ENCODE peak calls at places on chromosomes 12 and 14, in nine cellular contexts. V, M, D, L, O, Q, E, P and Z are unnamed samples.

GRCh38 chr14:35821546-35822411 is 4.4 kb upstream of the BRMS1L start:
- DNase-seq in P (no peak), E (peak; percentile 62), M (peak; percentile 73), V (no peak), D (no peak), L (peak; percentile 11), Q (peak; percentile 25), O (peak; percentile 34), Z (no peak)

GRCh38 chr14:23099212-23099861 is 4.0 kb downstream of the C14orf119 start:
- DNase-seq in O (no peak), V (no peak), E (no peak), Q (no peak), L (no peak), M (no peak), D (peak; percentile 67), P (no peak), Z (no peak)

GRCh38 chr12:87439990-87440827 is 589.0 kb downstream of the C12orf50 start:
- DNase-seq in E (peak; percentile 86), M (no peak), Q (peak; percentile 98), D (peak; percentile 46), V (no peak), L (no peak), P (no peak), O (peak; percentile 92), Z (no peak)

GRCh38 chr12:118098911-118099671 is 4.7 kb downstream of the VSIG10 start:
- DNase-seq in V (no peak), D (no peak), O (no peak), M (no peak), P (no peak), E (no peak), L (no peak), Q (no peak), Z (no peak)

GRCh38 chr12:53071591-53072551 is 7.3 kb downstream of the SPRYD3 start:
- DNase-seq in Q (no peak), L (no peak), E (peak; percentile 85), P (peak; percentile 89), M (no peak), O (no peak), D (no peak), V (peak; percentile 94), Z (no peak)

GRCh38 chr12:95721320-95721719 is 69.2 kb downstream of the NTN4 start:
- DNase-seq in E (no peak), L (no peak), D (no peak), Q (peak; percentile 71), P (no peak), V (no peak), O (no peak), M (peak; percentile 64), Z (no peak)

GRCh38 chr14:88698651-88699050 is 94.1 kb downstream of the EML5 start:
- DNase-seq in Q (peak; percentile 96), L (no peak), O (no peak), D (no peak), V (no peak), E (no peak), P (no peak), M (no peak), Z (no peak)

GRCh38 chr12:118467576-118467975 is 91.2 kb downstream of the SUDS3 start:
- DNase-seq in O (peak; percentile 76), P (no peak), L (no peak), D (no peak), V (no peak), E (no peak), Q (no peak), M (no peak), Z (no peak)

GRCh38 chr12:95634622-95635621 is 83.6 kb upstream of the USP44 start:
- DNase-seq in V (no peak), Q (peak; percentile 79), D (peak; percentile 76), P (no peak), O (peak; percentile 67), L (no peak), M (no peak), E (no peak), Z (no peak)

GRCh38 chr14:58059121-58059520 is 92.9 kb downstream of the ARMH4 start:
- DNase-seq in M (no peak), Q (no peak), E (no peak), V (no peak), L (no peak), O (no peak), P (no peak), D (no peak), Z (no peak)

GRCh38 chr12:72141381-72141780 is 130.8 kb upstream of the TRHDE start:
- DNase-seq in P (no peak), E (no peak), L (no peak), Q (peak; percentile 24), O (peak; percentile 17), M (no peak), D (no peak), V (no peak), Z (no peak)

GRCh38 chr14:69708586-69709169 is 58.3 kb upstream of the SRSF5 start:
- DNase-seq in P (no peak), E (no peak), Q (no peak), M (peak; percentile 74), O (no peak), L (peak; percentile 20), D (no peak), V (no peak), Z (no peak)

GRCh38 chr12:26271889-26272492 is 76.6 kb downstream of the SSPN start:
- DNase-seq in E (peak; percentile 95), Q (peak; percentile 99), L (no peak), V (peak; percentile 89), P (peak; percentile 92), M (no peak), D (peak; percentile 81), O (peak; percentile 97), Z (no peak)

GRCh38 chr14:92958373-92959188 is 35.6 kb downstream of the CHGA start:
- DNase-seq in V (no peak), P (no peak), D (no peak), M (no peak), O (no peak), E (no peak), L (no peak), Q (no peak), Z (no peak)

GRCh38 chr14:23478109-23478698 is 8.7 kb downstream of the NGDN start:
- DNase-seq in P (peak; percentile 68), M (peak; percentile 78), L (peak; percentile 74), V (peak; percentile 64), O (peak; percentile 65), E (peak; percentile 80), Q (peak; percentile 41), D (peak; percentile 68), Z (no peak)

GRCh38 chr14:76710093-76711010 is 50.9 kb upstream of the VASH1 start:
- DNase-seq in D (no peak), V (no peak), M (peak; percentile 71), O (peak; percentile 19), E (peak; percentile 69), Q (peak; percentile 20), L (peak; percentile 11), P (peak; percentile 54), Z (no peak)

GRCh38 chr12:3558255-3558654 is 67.3 kb downstream of the PRMT8 start:
- DNase-seq in M (no peak), L (no peak), P (no peak), O (no peak), E (no peak), D (no peak), V (no peak), Q (no peak), Z (no peak)

GRCh38 chr14:44912041-44912869 is 49.5 kb downstream of the KLHL28 start:
- DNase-seq in M (peak; percentile 32), L (peak; percentile 10), Q (no peak), D (no peak), P (peak; percentile 78), V (peak; percentile 20), O (no peak), E (peak; percentile 6), Z (no peak)

GRCh38 chr12:1809606-1810140 is 10.7 kb upstream of the LRTM2 start:
- DNase-seq in M (no peak), E (no peak), P (no peak), D (no peak), L (no peak), V (no peak), O (no peak), Q (no peak), Z (no peak)

GRCh38 chr12:132444957-132445883 is 44.7 kb upstream of the FBRSL1 start:
- DNase-seq in D (peak; percentile 43), Q (no peak), M (peak; percentile 37), O (no peak), E (no peak), L (peak; percentile 85), P (peak; percentile 45), V (no peak), Z (no peak)
- H3K4me3 ChIP-seq in D (peak overlapping the region; percentile 32), Q (peak overlapping the region; percentile 4), M (peak overlapping the region; percentile 55), O (peak overlapping the region; percentile 17), E (no peak overlapping the region), L (peak overlapping the region; percentile 61), P (peak overlapping the region; percentile 46), V (peak overlapping the region; percentile 22), Z (peak overlapping the region; percentile 32)

GRCh38 chr12:79552186-79552585 is 138.6 kb downstream of the PAWR start:
- DNase-seq in D (no peak), V (no peak), O (no peak), E (peak; percentile 62), M (no peak), P (no peak), L (no peak), Q (no peak), Z (no peak)

GRCh38 chr12:79558924-79559469 is 131.8 kb downstream of the PAWR start:
- DNase-seq in Q (no peak), V (no peak), E (peak; percentile 17), M (no peak), P (peak; percentile 42), D (no peak), L (no peak), O (no peak), Z (no peak)

GRCh38 chr12:79553863-79554574 is 136.7 kb downstream of the PAWR start:
- DNase-seq in V (no peak), Q (no peak), L (no peak), O (no peak), P (no peak), E (no peak), D (no peak), M (no peak), Z (no peak)

GRCh38 chr12:79557690-79558315 is 133.0 kb downstream of the PAWR start:
- DNase-seq in M (no peak), P (no peak), E (peak; percentile 13), V (no peak), Q (no peak), O (no peak), D (no peak), L (no peak), Z (no peak)

GRCh38 chr12:79555006-79555925 is 135.5 kb downstream of the PAWR start:
- DNase-seq in D (no peak), P (no peak), V (no peak), O (peak; percentile 52), M (peak; percentile 44), Q (peak; percentile 28), L (no peak), E (peak; percentile 83), Z (no peak)
- H3K27ac ChIP-seq in D (no peak overlapping the region), P (no peak overlapping the region), V (no peak overlapping the region), O (no peak overlapping the region), M (peak overlapping the region; percentile 13), Q (no peak overlapping the region), L (no peak overlapping the region), E (peak overlapping the region; percentile 9), Z (no peak overlapping the region)

GRCh38 chr12:5945071-5946008 is at the start of gene ANO2:
- DNase-seq in V (no peak), M (peak; percentile 82), P (peak; percentile 28), O (no peak), E (peak; percentile 25), D (no peak), L (no peak), Q (no peak), Z (no peak)
- H3K4me3 ChIP-seq in V (no peak within 1 kb of the TSS), M (peak within 1 kb of the TSS; percentile 96), P (peak within 1 kb of the TSS; percentile 49), O (peak within 1 kb of the TSS; percentile 39), E (peak within 1 kb of the TSS; percentile 43), D (peak within 1 kb of the TSS; percentile 49), L (no peak within 1 kb of the TSS), Q (no peak within 1 kb of the TSS), Z (peak within 1 kb of the TSS; percentile 90)

GRCh38 chr14:56889705-56890104 is 79.4 kb upstream of the OTX2 start:
- DNase-seq in M (no peak), Q (no peak), V (no peak), E (no peak), D (no peak), P (no peak), L (no peak), O (no peak), Z (no peak)
- H3K27ac ChIP-seq in M (no peak overlapping the region), Q (no peak overlapping the region), V (no peak overlapping the region), E (no peak overlapping the region), D (no peak overlapping the region), P (no peak overlapping the region), L (no peak overlapping the region), O (no peak overlapping the region), Z (no peak overlapping the region)